ENCODE peak calls at places on chromosomes 12 and 14, in nine cellular contexts. One of them, this sample, is unnamed.

GRCh38 chr12:90991952-90992465 is 12.8 kb downstream of the EPYC start:
- DNase-seq in heart left ventricle: no peak
- DNase-seq in right lobe of liver: no peak
- DNase-seq in tibial nerve: no peak
- DNase-seq in GM23338: no peak
- DNase-seq in lung: no peak
- DNase-seq in lower lobe of right lung: no peak
- DNase-seq in gastrocnemius medialis: no peak
- DNase-seq in cardiac muscle cell: no peak
- DNase-seq in this sample: no peak

GRCh38 chr12:19822476-19822875 is 383.2 kb downstream of the AEBP2 start:
- DNase-seq in heart left ventricle: no peak
- DNase-seq in right lobe of liver: no peak
- DNase-seq in tibial nerve: no peak
- DNase-seq in GM23338: no peak
- DNase-seq in lung: no peak
- DNase-seq in lower lobe of right lung: no peak
- DNase-seq in gastrocnemius medialis: no peak
- DNase-seq in cardiac muscle cell: no peak
- DNase-seq in this sample: no peak

GRCh38 chr12:117897379-117898161 is 71.2 kb downstream of the KSR2 start:
- DNase-seq in heart left ventricle: no peak
- DNase-seq in right lobe of liver: no peak
- DNase-seq in tibial nerve: no peak
- DNase-seq in GM23338: no peak
- DNase-seq in lung: no peak
- DNase-seq in lower lobe of right lung: no peak
- DNase-seq in gastrocnemius medialis: no peak
- DNase-seq in cardiac muscle cell: no peak
- DNase-seq in this sample: no peak

GRCh38 chr12:124293286-124294003 is 1.4 kb upstream of the RFLNA start:
- DNase-seq in heart left ventricle: no peak
- DNase-seq in right lobe of liver: no peak
- DNase-seq in tibial nerve: no peak
- DNase-seq in GM23338: no peak
- DNase-seq in lung: no peak
- DNase-seq in lower lobe of right lung: no peak
- DNase-seq in gastrocnemius medialis: no peak
- DNase-seq in cardiac muscle cell: no peak
- DNase-seq in this sample: no peak

GRCh38 chr12:90233168-90234100 is 524.8 kb upstream of the ATP2B1 start:
- DNase-seq in heart left ventricle: no peak
- DNase-seq in right lobe of liver: no peak
- DNase-seq in tibial nerve: no peak
- DNase-seq in GM23338: no peak
- DNase-seq in lung: no peak
- DNase-seq in lower lobe of right lung: no peak
- DNase-seq in gastrocnemius medialis: no peak
- DNase-seq in cardiac muscle cell: peak; percentile 62
- DNase-seq in this sample: no peak

GRCh38 chr12:546265-546919 is 86.7 kb downstream of the B4GALNT3 start:
- DNase-seq in heart left ventricle: no peak
- DNase-seq in right lobe of liver: no peak
- DNase-seq in tibial nerve: no peak
- DNase-seq in GM23338: peak; percentile 38
- DNase-seq in lung: no peak
- DNase-seq in lower lobe of right lung: peak; percentile 64
- DNase-seq in gastrocnemius medialis: no peak
- DNase-seq in cardiac muscle cell: no peak
- DNase-seq in this sample: no peak

GRCh38 chr14:58738189-58738836 is 100.6 kb downstream of the DACT1 start:
- DNase-seq in heart left ventricle: no peak
- DNase-seq in right lobe of liver: no peak
- DNase-seq in tibial nerve: no peak
- DNase-seq in GM23338: no peak
- DNase-seq in lung: no peak
- DNase-seq in lower lobe of right lung: no peak
- DNase-seq in gastrocnemius medialis: no peak
- DNase-seq in cardiac muscle cell: peak; percentile 65
- DNase-seq in this sample: no peak

GRCh38 chr14:88203289-88203688 is 119.8 kb downstream of the KCNK10 start:
- DNase-seq in heart left ventricle: peak; percentile 28
- DNase-seq in right lobe of liver: no peak
- DNase-seq in tibial nerve: no peak
- DNase-seq in GM23338: no peak
- DNase-seq in lung: no peak
- DNase-seq in lower lobe of right lung: no peak
- DNase-seq in gastrocnemius medialis: no peak
- DNase-seq in cardiac muscle cell: no peak
- DNase-seq in this sample: no peak

GRCh38 chr12:4555804-4556203 is 6.2 kb upstream of the DYRK4 start:
- DNase-seq in heart left ventricle: no peak
- DNase-seq in right lobe of liver: no peak
- DNase-seq in tibial nerve: no peak
- DNase-seq in GM23338: no peak
- DNase-seq in lung: no peak
- DNase-seq in lower lobe of right lung: no peak
- DNase-seq in gastrocnemius medialis: no peak
- DNase-seq in cardiac muscle cell: peak; percentile 48
- DNase-seq in this sample: no peak

GRCh38 chr12:12901158-12901791 is 9.9 kb downstream of the GPRC5A start:
- DNase-seq in heart left ventricle: no peak
- DNase-seq in right lobe of liver: no peak
- DNase-seq in tibial nerve: peak; percentile 64
- DNase-seq in GM23338: no peak
- DNase-seq in lung: no peak
- DNase-seq in lower lobe of right lung: no peak
- DNase-seq in gastrocnemius medialis: peak; percentile 50
- DNase-seq in cardiac muscle cell: peak; percentile 91
- DNase-seq in this sample: no peak

GRCh38 chr14:96104469-96105057 is 65.4 kb downstream of the C14orf132 start:
- DNase-seq in heart left ventricle: peak; percentile 76
- DNase-seq in right lobe of liver: peak; percentile 95
- DNase-seq in tibial nerve: peak; percentile 92
- DNase-seq in GM23338: no peak
- DNase-seq in lung: peak; percentile 80
- DNase-seq in lower lobe of right lung: peak; percentile 75
- DNase-seq in gastrocnemius medialis: peak; percentile 52
- DNase-seq in cardiac muscle cell: peak; percentile 99
- DNase-seq in this sample: no peak

GRCh38 chr14:89813485-89814080 is 140.9 kb downstream of the EFCAB11 start:
- DNase-seq in heart left ventricle: no peak
- DNase-seq in right lobe of liver: no peak
- DNase-seq in tibial nerve: no peak
- DNase-seq in GM23338: peak; percentile 67
- DNase-seq in lung: no peak
- DNase-seq in lower lobe of right lung: no peak
- DNase-seq in gastrocnemius medialis: no peak
- DNase-seq in cardiac muscle cell: peak; percentile 65
- DNase-seq in this sample: no peak

GRCh38 chr14:51575225-51576111 is 76.2 kb upstream of the FRMD6 start:
- DNase-seq in heart left ventricle: no peak
- DNase-seq in right lobe of liver: no peak
- DNase-seq in tibial nerve: no peak
- DNase-seq in GM23338: peak; percentile 22
- DNase-seq in lung: no peak
- DNase-seq in lower lobe of right lung: no peak
- DNase-seq in gastrocnemius medialis: no peak
- DNase-seq in cardiac muscle cell: no peak
- DNase-seq in this sample: no peak

GRCh38 chr14:90545966-90546751 is 149.3 kb downstream of the CALM1 start:
- DNase-seq in heart left ventricle: peak; percentile 77
- DNase-seq in right lobe of liver: no peak
- DNase-seq in tibial nerve: no peak
- DNase-seq in GM23338: no peak
- DNase-seq in lung: no peak
- DNase-seq in lower lobe of right lung: peak; percentile 35
- DNase-seq in gastrocnemius medialis: peak; percentile 32
- DNase-seq in cardiac muscle cell: no peak
- DNase-seq in this sample: no peak

GRCh38 chr14:42322486-42323284 is 716.0 kb downstream of the LRFN5 start:
- DNase-seq in heart left ventricle: no peak
- DNase-seq in right lobe of liver: no peak
- DNase-seq in tibial nerve: no peak
- DNase-seq in GM23338: no peak
- DNase-seq in lung: no peak
- DNase-seq in lower lobe of right lung: no peak
- DNase-seq in gastrocnemius medialis: no peak
- DNase-seq in cardiac muscle cell: no peak
- DNase-seq in this sample: no peak

GRCh38 chr14:33062881-33063280 is 124.2 kb downstream of the NPAS3 start:
- DNase-seq in heart left ventricle: no peak
- DNase-seq in right lobe of liver: no peak
- DNase-seq in tibial nerve: no peak
- DNase-seq in GM23338: no peak
- DNase-seq in lung: no peak
- DNase-seq in lower lobe of right lung: no peak
- DNase-seq in gastrocnemius medialis: no peak
- DNase-seq in cardiac muscle cell: peak; percentile 16
- DNase-seq in this sample: no peak

GRCh38 chr12:65593206-65593833 is 231.0 kb upstream of the HMGA2 start:
- DNase-seq in heart left ventricle: no peak
- DNase-seq in right lobe of liver: no peak
- DNase-seq in tibial nerve: no peak
- DNase-seq in GM23338: no peak
- DNase-seq in lung: no peak
- DNase-seq in lower lobe of right lung: no peak
- DNase-seq in gastrocnemius medialis: no peak
- DNase-seq in cardiac muscle cell: no peak
- DNase-seq in this sample: no peak
- H3K27ac ChIP-seq in heart left ventricle: no peak overlapping the region
- H3K27ac ChIP-seq in right lobe of liver: no peak overlapping the region
- H3K27ac ChIP-seq in tibial nerve: no peak overlapping the region
- H3K27ac ChIP-seq in GM23338: no peak overlapping the region
- H3K27ac ChIP-seq in lung: no peak overlapping the region
- H3K27ac ChIP-seq in lower lobe of right lung: no peak overlapping the region
- H3K27ac ChIP-seq in gastrocnemius medialis: no peak overlapping the region
- H3K27ac ChIP-seq in cardiac muscle cell: no peak overlapping the region
- H3K27ac ChIP-seq in this sample: no peak overlapping the region

GRCh38 chr12:110284597-110284996 is 3.5 kb downstream of the ATP2A2 start:
- DNase-seq in heart left ventricle: no peak
- DNase-seq in right lobe of liver: no peak
- DNase-seq in tibial nerve: no peak
- DNase-seq in GM23338: no peak
- DNase-seq in lung: no peak
- DNase-seq in lower lobe of right lung: no peak
- DNase-seq in gastrocnemius medialis: no peak
- DNase-seq in cardiac muscle cell: no peak
- DNase-seq in this sample: no peak
- H3K4me1 ChIP-seq in heart left ventricle: peaks cover 27% of the 10 kb centered on the region
- H3K4me1 ChIP-seq in right lobe of liver: no peaks in the 10 kb centered on the region
- H3K4me1 ChIP-seq in tibial nerve: peaks cover 24% of the 10 kb centered on the region
- H3K4me1 ChIP-seq in GM23338: peaks cover 45% of the 10 kb centered on the region
- H3K4me1 ChIP-seq in lung: peaks cover 1% of the 10 kb centered on the region
- H3K4me1 ChIP-seq in lower lobe of right lung: peaks cover 69% of the 10 kb centered on the region
- H3K4me1 ChIP-seq in gastrocnemius medialis: peaks cover 48% of the 10 kb centered on the region
- H3K4me1 ChIP-seq in cardiac muscle cell: peaks cover 48% of the 10 kb centered on the region
- H3K4me1 ChIP-seq in this sample: peaks cover 82% of the 10 kb centered on the region

GRCh38 chr12:7503686-7504085 is at the start of gene CD163:
- DNase-seq in heart left ventricle: no peak
- DNase-seq in right lobe of liver: no peak
- DNase-seq in tibial nerve: no peak
- DNase-seq in GM23338: no peak
- DNase-seq in lung: no peak
- DNase-seq in lower lobe of right lung: no peak
- DNase-seq in gastrocnemius medialis: no peak
- DNase-seq in cardiac muscle cell: no peak
- DNase-seq in this sample: no peak

GRCh38 chr12:7498832-7499231 is 4.7 kb downstream of the CD163 start:
- DNase-seq in heart left ventricle: no peak
- DNase-seq in right lobe of liver: no peak
- DNase-seq in tibial nerve: no peak
- DNase-seq in GM23338: no peak
- DNase-seq in lung: no peak
- DNase-seq in lower lobe of right lung: no peak
- DNase-seq in gastrocnemius medialis: no peak
- DNase-seq in cardiac muscle cell: peak; percentile 38
- DNase-seq in this sample: no peak

GRCh38 chr12:7502612-7503011 is 965 bp downstream of the CD163 start:
- DNase-seq in heart left ventricle: no peak
- DNase-seq in right lobe of liver: no peak
- DNase-seq in tibial nerve: no peak
- DNase-seq in GM23338: peak; percentile 7
- DNase-seq in lung: no peak
- DNase-seq in lower lobe of right lung: no peak
- DNase-seq in gastrocnemius medialis: no peak
- DNase-seq in cardiac muscle cell: no peak
- DNase-seq in this sample: no peak

GRCh38 chr12:7497661-7498060 is 5.9 kb downstream of the CD163 start:
- DNase-seq in heart left ventricle: no peak
- DNase-seq in right lobe of liver: no peak
- DNase-seq in tibial nerve: no peak
- DNase-seq in GM23338: peak; percentile 36
- DNase-seq in lung: no peak
- DNase-seq in lower lobe of right lung: no peak
- DNase-seq in gastrocnemius medialis: no peak
- DNase-seq in cardiac muscle cell: no peak
- DNase-seq in this sample: no peak

DNA sequence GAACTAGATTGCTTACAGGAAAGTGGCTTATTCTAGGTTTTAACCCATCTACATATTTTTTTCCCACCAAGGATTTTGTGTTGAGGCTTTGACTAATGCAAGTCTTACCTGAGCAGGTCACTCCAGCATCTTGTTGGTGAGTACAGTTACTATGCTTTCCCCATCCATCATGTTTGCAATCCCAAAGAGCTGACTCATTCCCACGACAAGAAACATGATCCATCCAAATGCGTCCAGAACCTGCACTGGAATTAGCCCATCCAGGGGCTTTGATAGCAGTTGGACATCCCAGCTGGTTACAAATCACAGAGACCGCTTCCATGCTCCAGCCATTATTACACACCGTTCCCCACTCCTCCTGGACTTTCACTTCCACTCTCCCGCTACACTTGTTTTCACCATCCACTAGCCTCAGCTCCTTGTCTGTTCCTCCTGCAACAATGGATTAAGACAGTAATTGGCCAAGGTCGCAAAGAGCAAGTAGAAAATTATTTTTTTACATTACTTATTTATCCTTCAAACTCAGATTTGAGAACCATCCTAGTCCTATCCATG is 2.5 kb downstream of the CD163 start:
- DNase-seq in heart left ventricle: no peak
- DNase-seq in right lobe of liver: no peak
- DNase-seq in tibial nerve: no peak
- DNase-seq in GM23338: no peak
- DNase-seq in lung: no peak
- DNase-seq in lower lobe of right lung: no peak
- DNase-seq in gastrocnemius medialis: no peak
- DNase-seq in cardiac muscle cell: no peak
- DNase-seq in this sample: no peak
- H3K4me3 ChIP-seq in heart left ventricle: no peak overlapping the region
- H3K4me3 ChIP-seq in right lobe of liver: no peak overlapping the region
- H3K4me3 ChIP-seq in tibial nerve: peak overlapping the region; percentile 12
- H3K4me3 ChIP-seq in GM23338: no peak overlapping the region
- H3K4me3 ChIP-seq in lung: no peak overlapping the region
- H3K4me3 ChIP-seq in lower lobe of right lung: peak overlapping the region; percentile 29
- H3K4me3 ChIP-seq in gastrocnemius medialis: no peak overlapping the region
- H3K4me3 ChIP-seq in cardiac muscle cell: no peak overlapping the region
- H3K4me3 ChIP-seq in this sample: no peak overlapping the region

DNA sequence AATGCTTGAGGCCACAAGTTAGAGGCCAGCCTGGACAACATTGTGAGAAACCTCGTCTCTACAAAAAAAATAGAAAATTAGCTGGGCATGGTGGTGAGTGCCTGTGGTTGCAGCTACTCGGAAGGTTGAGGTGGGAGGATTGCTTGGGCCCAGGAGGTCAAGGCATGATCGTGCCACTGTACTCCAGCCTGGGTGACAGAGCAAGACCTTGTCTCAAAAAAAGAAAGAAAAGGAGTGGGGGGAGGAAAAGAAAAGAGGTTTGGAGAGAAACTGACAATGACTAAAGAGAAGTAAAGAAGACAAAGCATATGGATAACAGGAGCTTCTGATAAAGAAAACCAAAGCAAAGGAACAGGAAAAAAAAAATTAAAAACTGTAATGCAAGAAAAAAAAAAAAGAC is 37.4 kb upstream of the SELPLG start:
- DNase-seq in heart left ventricle: no peak
- DNase-seq in right lobe of liver: no peak
- DNase-seq in tibial nerve: no peak
- DNase-seq in GM23338: no peak
- DNase-seq in lung: no peak
- DNase-seq in lower lobe of right lung: no peak
- DNase-seq in gastrocnemius medialis: no peak
- DNase-seq in cardiac muscle cell: no peak
- DNase-seq in this sample: no peak
- H3K27ac ChIP-seq in heart left ventricle: no peak overlapping the region
- H3K27ac ChIP-seq in right lobe of liver: no peak overlapping the region
- H3K27ac ChIP-seq in tibial nerve: no peak overlapping the region
- H3K27ac ChIP-seq in GM23338: no peak overlapping the region
- H3K27ac ChIP-seq in lung: no peak overlapping the region
- H3K27ac ChIP-seq in lower lobe of right lung: no peak overlapping the region
- H3K27ac ChIP-seq in gastrocnemius medialis: peak overlapping the region; percentile 45
- H3K27ac ChIP-seq in cardiac muscle cell: no peak overlapping the region
- H3K27ac ChIP-seq in this sample: no peak overlapping the region

This sample was measured in CD4-positive, alpha-beta memory T cell.